ENCODE peak calls at places on chromosomes 3 and 15, in eight cellular contexts. E is neural progenitor cell, V is right cardiac atrium, J is GM23338, Z is GM12878, U is breast epithelium, Y is stomach, K is HCT116. G is an unnamed sample.

GRCh38 chr15:45714501-45715488 is 80.0 kb downstream of the SQOR start:
- DNase-seq in E (peak; percentile 84), V (peak; percentile 63), J (peak; percentile 86), Z (no peak), U (peak; percentile 23), Y (peak; percentile 69), K (peak; percentile 35), G (peak; percentile 58)

GRCh38 chr15:70582143-70582945 is 181.0 kb downstream of the UACA start:
- DNase-seq in E (no peak), V (no peak), J (no peak), Z (no peak), U (no peak), Y (no peak), K (no peak), G (no peak)

GRCh38 chr15:88897456-88898194 is 2.3 kb upstream of the HAPLN3 start:
- DNase-seq in E (peak; percentile 25), V (peak; percentile 94), J (peak; percentile 53), Z (no peak), U (peak; percentile 89), Y (peak; percentile 89), K (no peak), G (peak; percentile 94)

GRCh38 chr3:16300881-16301359 is 35.9 kb downstream of the OXNAD1 start:
- DNase-seq in E (no peak), V (no peak), J (no peak), Z (peak; percentile 48), U (no peak), Y (no peak), K (no peak), G (no peak)

GRCh38 chr3:51311055-51311454 is 74.0 kb upstream of the MANF start:
- DNase-seq in E (peak; percentile 34), V (no peak), J (peak; percentile 62), Z (no peak), U (no peak), Y (no peak), K (peak; percentile 23), G (peak; percentile 13)

GRCh38 chr3:112038863-112039262 is 4.3 kb downstream of the TMPRSS7 start:
- DNase-seq in E (no peak), V (no peak), J (no peak), Z (peak; percentile 25), U (no peak), Y (no peak), K (no peak), G (peak; percentile 78)

GRCh38 chr15:69612112-69612511 is 159.5 kb downstream of the RPLP1 start:
- DNase-seq in E (no peak), V (no peak), J (no peak), Z (no peak), U (no peak), Y (no peak), K (no peak), G (no peak)

GRCh38 chr15:101063212-101063611 is 144.1 kb downstream of the LRRK1 start:
- DNase-seq in E (peak; percentile 29), V (peak; percentile 36), J (no peak), Z (no peak), U (no peak), Y (no peak), K (no peak), G (no peak)

GRCh38 chr15:77858677-77859490 is 218.6 kb downstream of the TBC1D2B start:
- DNase-seq in E (no peak), V (no peak), J (no peak), Z (no peak), U (no peak), Y (no peak), K (no peak), G (no peak)

GRCh38 chr15:57554063-57554820 is 37.5 kb upstream of the MYZAP start:
- DNase-seq in E (peak; percentile 27), V (peak; percentile 72), J (no peak), Z (no peak), U (no peak), Y (peak; percentile 66), K (no peak), G (peak; percentile 97)

GRCh38 chr3:194277547-194278091 is 73.5 kb downstream of the CPN2 start:
- DNase-seq in E (no peak), V (peak; percentile 89), J (no peak), Z (no peak), U (peak; percentile 54), Y (no peak), K (no peak), G (peak; percentile 26)

GRCh38 chr3:157175678-157176077 is 15.7 kb upstream of the CCNL1 start:
- DNase-seq in E (peak; percentile 50), V (no peak), J (peak; percentile 43), Z (no peak), U (no peak), Y (no peak), K (no peak), G (no peak)

GRCh38 chr15:84812842-84813241 is 4.3 kb upstream of the ALPK3 start:
- DNase-seq in E (no peak), V (no peak), J (no peak), Z (no peak), U (no peak), Y (no peak), K (no peak), G (no peak)

GRCh38 chr3:70400194-70400593 is 87.8 kb upstream of the MDFIC2 start:
- DNase-seq in E (no peak), V (no peak), J (no peak), Z (no peak), U (no peak), Y (no peak), K (no peak), G (no peak)

GRCh38 chr3:197482001-197482400 is 73.8 kb downstream of the BDH1 start:
- DNase-seq in E (peak; percentile 25), V (no peak), J (peak; percentile 39), Z (no peak), U (no peak), Y (no peak), K (no peak), G (no peak)

DNA sequence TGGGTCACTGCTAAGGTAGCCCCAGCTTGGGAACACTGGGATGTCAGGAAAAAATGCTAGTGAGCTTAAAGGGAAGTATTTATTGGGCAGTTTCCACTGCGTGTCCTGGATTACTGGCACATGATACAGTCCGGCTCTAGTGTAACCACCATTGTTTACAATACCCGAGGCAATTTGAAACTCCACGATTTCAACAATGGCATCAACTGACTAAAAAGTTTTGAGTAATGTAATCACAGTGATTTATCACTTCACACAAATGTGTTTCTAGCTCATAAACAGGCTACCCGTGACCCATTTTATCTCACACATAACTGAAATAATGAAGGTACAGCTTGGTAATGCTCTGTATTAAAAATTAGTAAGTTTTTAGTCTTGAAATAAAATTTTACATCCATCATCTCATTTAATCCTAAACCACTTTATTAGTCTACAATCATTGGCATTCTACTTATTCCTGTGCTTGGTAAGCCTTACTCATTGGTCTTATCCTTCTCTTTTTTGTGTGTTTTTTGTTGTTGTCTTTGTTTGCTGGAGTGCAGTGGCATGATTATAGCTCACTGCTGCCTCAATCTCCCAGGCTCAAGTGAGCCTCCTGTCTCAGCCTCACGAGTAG is 7.6 kb downstream of the ZMAT3 start:
- DNase-seq in E (no peak), V (no peak), J (no peak), Z (no peak), U (no peak), Y (no peak), K (no peak), G (peak; percentile 16)
- H3K27ac ChIP-seq in E (no peak overlapping the region), V (no peak overlapping the region), J (no peak overlapping the region), Z (no peak overlapping the region), U (peak overlapping the region; percentile 26), Y (no peak overlapping the region), K (no peak overlapping the region), G (no peak overlapping the region)

GRCh38 chr15:60840306-60840702 is 361.4 kb upstream of the ICE2 start:
- DNase-seq in E (no peak), V (no peak), J (no peak), Z (no peak), U (no peak), Y (no peak), K (no peak), G (peak; percentile 66)
- H3K4me1 ChIP-seq in E (peaks cover 9% of the 10 kb centered on the region), V (no peaks in the 10 kb centered on the region), J (peaks cover 4% of the 10 kb centered on the region), Z (no peaks in the 10 kb centered on the region), U (no peaks in the 10 kb centered on the region), Y (no peaks in the 10 kb centered on the region), K (no peaks in the 10 kb centered on the region), G (peaks cover 42% of the 10 kb centered on the region)

GRCh38 chr3:27717200-27717852 is 4.8 kb downstream of the EOMES start:
- DNase-seq in E (no peak), V (no peak), J (peak; percentile 30), Z (no peak), U (no peak), Y (no peak), K (no peak), G (no peak)
- H3K27me3 ChIP-seq in E (peaks cover 100% of the 10 kb centered on the region), V (peaks cover 2% of the 10 kb centered on the region), J (peaks cover 100% of the 10 kb centered on the region), Z (peaks cover 4% of the 10 kb centered on the region), U (peaks cover 8% of the 10 kb centered on the region), Y (peaks cover 23% of the 10 kb centered on the region), K (no peaks in the 10 kb centered on the region), G (peaks cover 4% of the 10 kb centered on the region)

GRCh38 chr3:127174284-127174683 is 18.6 kb upstream of the PRR23E start:
- DNase-seq in E (no peak), V (no peak), J (no peak), Z (no peak), U (peak; percentile 1), Y (no peak), K (no peak), G (no peak)

GRCh38 chr3:127172211-127172610 is 20.7 kb upstream of the PRR23E start:
- DNase-seq in E (no peak), V (no peak), J (no peak), Z (no peak), U (peak; percentile 2), Y (no peak), K (no peak), G (peak; percentile 32)

GRCh38 chr3:127173516-127174166 is 19.3 kb upstream of the PRR23E start:
- DNase-seq in E (no peak), V (no peak), J (no peak), Z (no peak), U (peak; percentile 0), Y (no peak), K (no peak), G (no peak)

GRCh38 chr3:127171721-127172120 is 21.2 kb upstream of the PRR23E start:
- DNase-seq in E (no peak), V (no peak), J (no peak), Z (no peak), U (peak; percentile 9), Y (no peak), K (no peak), G (no peak)

DNA sequence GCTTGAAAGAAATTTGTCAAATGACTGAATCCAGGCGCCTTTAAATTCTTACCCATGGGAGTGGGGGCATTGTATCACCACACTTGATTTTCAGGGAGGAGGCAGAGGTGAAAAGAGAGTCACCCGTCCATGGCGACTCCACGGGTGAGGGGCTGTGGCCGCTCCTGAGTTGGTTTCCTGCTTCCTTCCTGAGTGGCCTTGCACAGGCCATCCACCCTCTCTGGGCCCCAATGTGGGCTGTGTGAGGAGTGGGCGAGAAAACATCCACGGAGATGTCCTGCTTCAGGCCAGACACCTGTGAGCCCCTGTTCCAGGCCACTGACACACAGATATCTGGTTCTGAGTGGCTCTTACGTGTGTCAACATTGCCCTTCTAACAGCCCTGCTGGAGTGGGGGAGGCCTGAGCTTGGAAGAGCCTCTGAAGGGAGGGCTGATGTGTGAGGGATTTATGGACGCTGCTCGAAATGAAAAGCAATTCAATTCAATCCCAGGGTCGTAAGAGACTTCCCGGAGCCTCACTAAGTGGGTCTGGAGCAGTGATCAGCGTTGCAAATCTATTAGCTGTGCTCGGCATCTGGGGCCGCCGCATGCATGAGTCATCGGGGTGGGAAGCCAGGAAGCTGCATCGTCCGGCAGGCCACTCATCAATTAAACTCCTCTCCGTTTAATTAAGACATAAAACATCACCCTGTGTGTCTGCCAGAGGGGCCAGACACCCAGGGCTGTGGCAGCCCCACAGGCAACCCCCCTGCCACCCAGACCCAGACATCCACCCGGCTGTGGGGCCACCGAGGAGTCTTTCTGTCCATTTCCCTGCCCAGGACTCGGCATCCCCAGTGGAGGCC is 20.0 kb upstream of the PRR23E start:
- DNase-seq in E (no peak), V (no peak), J (peak; percentile 16), Z (no peak), U (peak; percentile 12), Y (no peak), K (no peak), G (peak; percentile 96)
- H3K27ac ChIP-seq in E (no peak overlapping the region), V (no peak overlapping the region), J (no peak overlapping the region), Z (no peak overlapping the region), U (no peak overlapping the region), Y (no peak overlapping the region), K (no peak overlapping the region), G (peak overlapping the region; percentile 100)

G was measured in SJCRH30.